ENCODE peak calls at places on chromosomes 5 and 9, in eight cellular contexts. U, I, D, H, L, A, S and R are unnamed samples.

GRCh38 chr9:133855802-133856592 is 117.8 kb upstream of the SARDH start:
- DNase-seq in L (peak), I (no peak), A (no peak), S (peak), U (no peak), H (peak), D (peak), R (no peak)

GRCh38 chr9:19445452-19445851 is 36.6 kb downstream of the ACER2 start:
- DNase-seq in I (no peak), A (no peak), D (no peak), H (no peak), S (no peak), L (no peak), U (no peak), R (no peak)

GRCh38 chr9:97307500-97308163 is at the start of gene CCDC180:
- DNase-seq in S (peak), I (no peak), D (peak), A (no peak), L (no peak), H (peak), U (no peak), R (no peak)

GRCh38 chr5:56112526-56113121 is 117.9 kb upstream of the IL6ST start:
- DNase-seq in L (no peak), S (peak), U (no peak), A (no peak), I (no peak), D (no peak), H (no peak), R (no peak)

GRCh38 chr9:22342489-22343217 is 104.0 kb upstream of the DMRTA1 start:
- DNase-seq in S (peak), I (no peak), H (peak), A (no peak), U (no peak), D (peak), L (no peak), R (no peak)

GRCh38 chr5:3324421-3325101 is 271.1 kb upstream of the IRX1 start:
- DNase-seq in A (no peak), L (no peak), I (no peak), U (no peak), S (no peak), H (no peak), D (no peak), R (peak)

GRCh38 chr9:133844876-133845658 is 106.9 kb upstream of the SARDH start:
- DNase-seq in S (peak), D (peak), I (no peak), L (no peak), A (no peak), H (no peak), U (no peak), R (no peak)

GRCh38 chr5:135308752-135309151 is 90.3 kb downstream of the MACROH2A1 start:
- DNase-seq in U (peak), L (no peak), H (peak), D (peak), S (peak), A (no peak), I (no peak), R (no peak)

GRCh38 chr9:36991516-36992134 is 42.4 kb downstream of the PAX5 start:
- DNase-seq in I (no peak), L (no peak), H (no peak), D (peak), A (peak), S (peak), U (no peak), R (no peak)

GRCh38 chr9:134571946-134572914 is 69.4 kb upstream of the COL5A1 start:
- DNase-seq in U (no peak), A (no peak), I (no peak), D (no peak), S (no peak), H (no peak), L (peak), R (no peak)

GRCh38 chr9:128118971-128119665 is 8.4 kb downstream of the PTGES2 start:
- DNase-seq in D (no peak), L (no peak), A (peak), S (no peak), U (no peak), I (no peak), H (no peak), R (no peak)

GRCh38 chr5:9622891-9623547 is 7.1 kb downstream of the TAS2R1 start:
- DNase-seq in I (no peak), S (peak), A (no peak), H (peak), L (no peak), U (peak), D (peak), R (no peak)

GRCh38 chr5:6812800-6813731 is 99.8 kb downstream of the TENT4A start:
- DNase-seq in U (no peak), I (no peak), S (peak), D (no peak), A (no peak), L (no peak), H (no peak), R (no peak)

GRCh38 chr5:161442471-161442870 is 104.1 kb downstream of the GABRB2 start:
- DNase-seq in L (no peak), I (no peak), S (no peak), U (no peak), A (no peak), H (no peak), D (no peak), R (no peak)

GRCh38 chr5:68593211-68593701 is 377.7 kb downstream of the PIK3R1 start:
- DNase-seq in D (no peak), I (no peak), L (no peak), S (no peak), H (no peak), U (no peak), A (no peak), R (no peak)

GRCh38 chr5:1103505-1104326 is 8.1 kb downstream of the SLC12A7 start:
- DNase-seq in D (no peak), H (no peak), U (no peak), I (peak), L (peak), A (no peak), S (no peak), R (no peak)

GRCh38 chr5:129241755-129242154 is 147.2 kb downstream of the ISOC1 start:
- DNase-seq in L (no peak), I (no peak), S (no peak), H (no peak), A (no peak), D (no peak), U (no peak), R (no peak)

GRCh38 chr5:174735498-174736350 is 11.3 kb downstream of the MSX2 start:
- DNase-seq in I (no peak), L (no peak), S (no peak), A (peak), U (no peak), D (no peak), H (no peak), R (no peak)

GRCh38 chr9:5231212-5231611 is at the start of gene INSL4:
- DNase-seq in L (no peak), A (no peak), U (no peak), I (no peak), S (no peak), H (no peak), D (peak), R (no peak)

GRCh38 chr9:22682536-22683392 is 236.1 kb downstream of the DMRTA1 start:
- DNase-seq in H (peak), A (no peak), L (no peak), S (peak), D (peak), U (peak), I (no peak), R (no peak)

GRCh38 chr9:135705376-135705775 is 3.4 kb downstream of the KCNT1 start:
- DNase-seq in H (no peak), U (no peak), S (no peak), I (no peak), D (no peak), L (no peak), A (no peak), R (no peak)

GRCh38 chr5:4480528-4481404 is 659.4 kb upstream of the ADAMTS16 start:
- DNase-seq in S (no peak), I (no peak), A (no peak), H (no peak), U (no peak), L (no peak), D (no peak), R (no peak)

GRCh38 chr5:62059960-62060359 is 246.0 kb upstream of the KIF2A start:
- DNase-seq in I (no peak), S (no peak), U (no peak), H (no peak), D (no peak), A (no peak), L (no peak), R (no peak)

GRCh38 chr9:84174486-84174885 is 166.1 kb downstream of the SLC28A3 start:
- DNase-seq in U (no peak), A (no peak), S (no peak), I (no peak), D (no peak), H (no peak), L (no peak), R (no peak)

GRCh38 chr5:84372066-84372700 is 12.5 kb downstream of the EDIL3 start:
- DNase-seq in D (peak), H (peak), A (no peak), L (no peak), I (no peak), U (no peak), S (peak), R (no peak)

GRCh38 chr5:61301820-61302563 is 30.1 kb upstream of the ZSWIM6 start:
- DNase-seq in H (peak), A (no peak), U (peak), D (peak), S (peak), I (no peak), L (no peak), R (no peak)

GRCh38 chr9:71858812-71859211 is 52.2 kb downstream of the ABHD17B start:
- DNase-seq in S (no peak), H (peak), I (no peak), U (no peak), D (peak), L (no peak), A (no peak), R (no peak)

GRCh38 chr5:111742166-111742565 is 14.8 kb downstream of the NREP start:
- DNase-seq in H (no peak), U (no peak), A (no peak), D (peak), L (no peak), I (no peak), S (no peak), R (no peak)
- H3K4me3 ChIP-seq in H (peak), U (no peak), A (no peak), D (no peak), L (no peak), I (no peak), S (no peak), R (peak)

GRCh38 chr9:14294659-14295058 is 19.3 kb downstream of the NFIB start:
- DNase-seq in L (no peak), U (no peak), A (no peak), I (no peak), D (no peak), S (no peak), H (no peak), R (no peak)
- H3K4me3 ChIP-seq in L (no peak), U (no peak), A (no peak), I (no peak), D (no peak), S (no peak), H (no peak), R (no peak)

GRCh38 chr9:116405321-116405720 is 251.7 kb downstream of the PAPPA start:
- DNase-seq in I (no peak), S (no peak), D (no peak), A (no peak), U (no peak), L (no peak), H (no peak), R (no peak)

GRCh38 chr9:116404228-116404627 is 250.6 kb downstream of the PAPPA start:
- DNase-seq in H (no peak), D (no peak), S (no peak), U (no peak), A (no peak), I (no peak), L (no peak), R (no peak)

GRCh38 chr9:116409124-116409523 is 255.5 kb downstream of the PAPPA start:
- DNase-seq in S (no peak), A (no peak), L (no peak), H (no peak), I (no peak), U (no peak), D (no peak), R (no peak)

GRCh38 chr9:116403171-116403570 is 249.6 kb downstream of the PAPPA start:
- DNase-seq in A (no peak), H (no peak), S (no peak), L (no peak), D (no peak), U (no peak), I (no peak), R (no peak)
- H3K4me3 ChIP-seq in A (no peak), H (no peak), S (no peak), L (no peak), D (no peak), U (no peak), I (no peak), R (no peak)

DNA sequence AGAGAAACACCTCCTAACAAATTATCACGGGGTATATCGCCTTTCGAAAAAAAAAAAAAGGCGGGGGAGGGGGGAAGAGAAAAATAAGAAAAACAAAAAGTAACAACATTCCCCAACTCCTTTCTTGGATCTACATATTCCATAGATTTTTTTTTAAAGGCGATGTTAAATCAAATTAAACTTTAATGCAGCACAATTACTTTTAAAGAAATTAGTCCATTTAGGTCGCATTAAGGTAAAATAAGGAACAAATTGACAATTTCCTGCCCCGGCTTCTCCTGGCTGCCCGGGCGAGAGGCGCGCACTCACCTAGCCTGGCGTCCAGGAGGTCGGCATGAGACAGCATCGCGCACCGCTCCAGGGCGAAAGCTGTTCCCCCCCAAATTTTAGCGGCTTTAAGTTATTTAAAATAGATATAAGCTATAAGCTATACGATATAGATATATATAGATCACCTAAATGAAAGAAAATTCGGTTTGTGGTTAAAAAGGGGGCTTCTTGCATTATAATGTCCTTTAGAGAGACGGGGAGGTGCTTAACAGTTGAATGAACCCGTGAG is at the start of gene OTP:
- DNase-seq in S (no peak), A (no peak), U (no peak), D (no peak), I (no peak), H (no peak), L (no peak), R (no peak)
- H3K4me3 ChIP-seq in S (no peak), A (no peak), U (no peak), D (no peak), I (no peak), H (no peak), L (no peak), R (no peak)

GRCh38 chr5:98750693-98751092 is 22.8 kb upstream of the RGMB start:
- DNase-seq in S (peak), U (no peak), L (no peak), A (peak), D (no peak), H (no peak), I (no peak), R (peak)

GRCh38 chr5:98757978-98758377 is 15.5 kb upstream of the RGMB start:
- DNase-seq in D (no peak), A (no peak), I (no peak), U (no peak), H (no peak), S (no peak), L (no peak), R (no peak)

GRCh38 chr5:98753507-98753906 is 20.0 kb upstream of the RGMB start:
- DNase-seq in I (no peak), D (no peak), H (no peak), S (no peak), U (no peak), L (no peak), A (no peak), R (no peak)

DNA sequence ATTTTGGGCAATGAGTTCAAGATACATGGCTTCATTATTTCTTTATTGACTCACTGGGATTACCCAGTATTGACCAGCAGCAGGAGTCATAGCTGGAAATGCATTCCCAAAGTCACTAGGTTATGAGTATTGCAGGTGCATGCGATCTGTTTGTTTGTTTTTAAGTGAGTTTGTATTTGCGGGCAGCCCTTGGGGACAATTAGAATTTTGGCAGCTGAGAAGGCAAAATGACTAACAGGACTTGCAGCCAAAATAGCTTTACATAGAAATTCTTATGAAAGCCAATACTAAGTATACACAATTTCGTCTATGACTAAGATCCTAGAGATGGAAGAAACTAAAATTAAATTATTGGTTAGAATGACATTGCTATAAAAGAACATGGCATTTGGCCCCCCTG is 18.1 kb upstream of the RGMB start:
- DNase-seq in L (no peak), H (peak), I (no peak), U (no peak), A (no peak), S (no peak), D (peak), R (no peak)
- H3K4me3 ChIP-seq in L (no peak), H (no peak), I (no peak), U (no peak), A (no peak), S (no peak), D (no peak), R (no peak)

GRCh38 chr9:88737031-88737430 is 202.1 kb downstream of the NXNL2 start:
- DNase-seq in H (no peak), I (no peak), L (no peak), D (peak), S (no peak), A (no peak), U (no peak), R (no peak)

GRCh38 chr9:88730780-88731179 is 195.8 kb downstream of the NXNL2 start:
- DNase-seq in S (no peak), I (no peak), L (no peak), H (no peak), U (no peak), A (no peak), D (no peak), R (no peak)

GRCh38 chr9:88732128-88732527 is 197.2 kb downstream of the NXNL2 start:
- DNase-seq in S (peak), A (no peak), U (no peak), D (peak), H (peak), I (no peak), L (no peak), R (no peak)

GRCh38 chr9:88736136-88736637 is 201.2 kb downstream of the NXNL2 start:
- DNase-seq in A (no peak), H (no peak), S (no peak), I (no peak), D (no peak), U (no peak), L (no peak), R (no peak)

DNA sequence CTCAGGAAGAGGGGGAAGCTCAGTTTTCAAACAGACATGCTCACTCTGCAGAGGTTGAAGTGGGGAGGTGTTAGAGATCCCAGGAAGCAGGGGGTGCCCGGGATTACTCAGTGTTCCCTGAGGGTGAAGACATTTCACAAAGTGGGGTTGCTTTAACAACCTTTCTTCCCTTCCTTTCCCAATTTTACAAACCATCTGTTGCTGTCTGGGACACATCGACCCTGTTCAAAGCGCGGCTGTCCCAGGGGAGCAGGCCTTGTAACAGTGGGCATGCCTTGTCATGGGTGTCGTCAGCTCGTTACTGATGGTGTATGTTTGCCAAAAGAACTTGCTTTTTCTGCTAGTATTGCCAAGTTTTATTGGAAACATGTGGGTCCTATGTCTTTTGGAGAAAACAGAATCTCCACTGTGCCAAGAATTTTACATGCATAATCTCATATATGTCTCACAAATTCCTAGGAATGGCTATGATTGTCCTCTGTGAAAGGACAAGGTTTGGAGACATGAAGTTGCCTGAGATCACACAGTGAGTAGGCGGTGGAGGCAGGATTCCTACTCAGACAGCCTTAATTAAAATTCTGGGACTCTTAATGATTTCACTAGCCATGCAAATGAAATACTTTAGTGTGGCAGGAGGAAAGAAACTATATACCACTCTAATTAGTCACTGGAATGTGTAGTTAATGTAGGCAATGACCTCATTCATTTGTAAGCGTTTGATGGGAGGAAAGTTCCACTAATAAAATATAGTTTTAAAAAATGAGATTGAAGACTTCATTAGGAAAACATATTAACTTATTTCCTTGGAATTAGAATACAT is 198.9 kb downstream of the NXNL2 start:
- DNase-seq in S (peak), U (no peak), D (peak), A (no peak), H (peak), L (no peak), I (no peak), R (no peak)
- H3K4me3 ChIP-seq in S (no peak), U (no peak), D (no peak), A (no peak), H (no peak), L (no peak), I (no peak), R (no peak)

GRCh38 chr5:16180789-16181082 is 1.1 kb upstream of the MARCHF11 start:
- DNase-seq in H (no peak), A (no peak), I (no peak), L (no peak), U (no peak), D (no peak), S (no peak), R (no peak)

GRCh38 chr5:16179936-16180788 is 571 bp upstream of the MARCHF11 start:
- DNase-seq in A (no peak), I (no peak), S (no peak), D (no peak), L (no peak), H (no peak), U (no peak), R (no peak)

GRCh38 chr5:16179511-16179935 is at the start of gene MARCHF11:
- DNase-seq in U (no peak), L (no peak), A (no peak), H (no peak), S (no peak), D (no peak), I (no peak), R (no peak)

GRCh38 chr5:16178745-16179372 is 732 bp downstream of the MARCHF11 start:
- DNase-seq in I (no peak), S (peak), A (no peak), D (peak), L (no peak), U (no peak), H (peak), R (no peak)
- H3K4me3 ChIP-seq in I (no peak), S (no peak), A (no peak), D (no peak), L (no peak), U (no peak), H (peak), R (no peak)

GRCh38 chr5:58674070-58674469 is 91.2 kb downstream of the RAB3C start:
- DNase-seq in A (no peak), L (no peak), S (no peak), U (no peak), H (no peak), D (no peak), I (no peak), R (no peak)
- H3K4me3 ChIP-seq in A (no peak), L (no peak), S (no peak), U (no peak), H (no peak), D (no peak), I (no peak), R (no peak)